ENCODE peak calls at places on chromosomes 5 and 9, in nine cellular contexts. T is HCT116, O is sigmoid colon, Z is spleen, E is GM12878, M is transverse colon, K is breast epithelium, P is suprapubic skin, N is GM12891. X is an unnamed sample.

GRCh38 chr5:10275460-10275859 is 25.4 kb downstream of the CCT5 start:
- DNase-seq in N (no peak), E (no peak), K (no peak), P (no peak), T (no peak), M (no peak), O (no peak), Z (no peak), X (no peak)

GRCh38 chr9:38689678-38690077 is 30.3 kb downstream of the FAM240B start:
- DNase-seq in P (no peak), N (no peak), T (no peak), O (no peak), K (no peak), E (no peak), Z (no peak), M (no peak), X (no peak)

GRCh38 chr5:131328536-131329186 is 64.8 kb downstream of the CDC42SE2 start:
- DNase-seq in P (no peak), K (no peak), O (no peak), T (peak), N (no peak), M (no peak), Z (no peak), E (no peak), X (no peak)

GRCh38 chr5:33401482-33402390 is 39.0 kb upstream of the TARS1 start:
- DNase-seq in T (peak), P (no peak), M (no peak), O (no peak), Z (no peak), E (no peak), N (no peak), K (no peak), X (no peak)

GRCh38 chr9:16505159-16505558 is 365.3 kb downstream of the BNC2 start:
- DNase-seq in E (no peak), M (no peak), O (no peak), P (no peak), N (no peak), Z (no peak), K (no peak), T (no peak), X (no peak)

GRCh38 chr9:135329571-135330306 is 149.8 kb upstream of the PPP1R26 start:
- DNase-seq in P (no peak), Z (no peak), M (no peak), N (no peak), T (no peak), E (no peak), O (no peak), K (peak), X (no peak)

GRCh38 chr5:163407034-163407652 is 30.3 kb upstream of the CCNG1 start:
- DNase-seq in M (no peak), T (no peak), N (no peak), Z (no peak), P (no peak), O (no peak), E (peak), K (no peak), X (no peak)

GRCh38 chr5:104084896-104085295 is 522.3 kb upstream of the NUDT12 start:
- DNase-seq in K (no peak), Z (no peak), E (no peak), N (no peak), T (no peak), M (no peak), P (no peak), O (no peak), X (no peak)

GRCh38 chr5:128412145-128412930 is 125.7 kb downstream of the FBN2 start:
- DNase-seq in K (no peak), E (no peak), Z (no peak), N (no peak), M (no peak), T (no peak), P (no peak), O (no peak), X (no peak)

GRCh38 chr5:378976-379742 is 57.6 kb downstream of the AHRR start:
- DNase-seq in E (peak), O (peak), M (no peak), T (no peak), N (no peak), Z (peak), P (peak), K (no peak), X (peak)

GRCh38 chr5:180783340-180784052 is 19.1 kb downstream of the MGAT1 start:
- DNase-seq in M (no peak), E (no peak), K (no peak), T (no peak), N (no peak), Z (no peak), P (no peak), O (no peak), X (no peak)

GRCh38 chr5:35199886-35200285 is 30.4 kb downstream of the PRLR start:
- DNase-seq in O (no peak), T (no peak), E (no peak), N (no peak), K (no peak), P (no peak), Z (no peak), M (no peak), X (no peak)

GRCh38 chr5:89268460-89268859 is 385.5 kb upstream of the MEF2C start:
- DNase-seq in P (no peak), Z (no peak), M (peak), T (no peak), K (no peak), O (no peak), N (no peak), E (peak), X (no peak)

GRCh38 chr5:140946578-140946977 is 19.7 kb upstream of the PCDHAC2 start:
- DNase-seq in Z (no peak), N (no peak), K (no peak), P (no peak), M (no peak), O (no peak), T (no peak), E (no peak), X (no peak)

GRCh38 chr9:12798066-12798770 is 23.4 kb downstream of the LURAP1L start:
- DNase-seq in K (no peak), T (no peak), M (no peak), O (no peak), E (no peak), P (no peak), N (no peak), Z (no peak), X (no peak)

GRCh38 chr5:39074009-39074886 is at the start of gene RICTOR:
- DNase-seq in N (peak), P (peak), Z (peak), K (peak), O (peak), T (no peak), E (peak), M (peak), X (no peak)

GRCh38 chr5:172528440-172528839 is 74.1 kb upstream of the SH3PXD2B start:
- DNase-seq in O (no peak), M (no peak), E (no peak), K (no peak), Z (no peak), N (no peak), T (no peak), P (no peak), X (no peak)

GRCh38 chr9:68832853-68833518 is 127.9 kb downstream of the PIP5K1B start:
- DNase-seq in N (no peak), E (no peak), M (no peak), K (peak), O (no peak), T (no peak), P (no peak), Z (no peak), X (no peak)

GRCh38 chr9:72978724-72979123 is 25.9 kb upstream of the ALDH1A1 start:
- DNase-seq in O (no peak), P (no peak), N (no peak), M (no peak), T (no peak), K (no peak), Z (no peak), E (no peak), X (no peak)

GRCh38 chr9:304106-304505 is 89.4 kb downstream of the DOCK8 start:
- DNase-seq in Z (no peak), N (no peak), P (no peak), T (no peak), E (no peak), K (peak), O (no peak), M (no peak), X (no peak)

GRCh38 chr5:137141779-137142178 is 357.3 kb downstream of the SPOCK1 start:
- DNase-seq in T (no peak), P (no peak), O (no peak), M (no peak), E (no peak), N (no peak), K (no peak), Z (no peak), X (peak)

GRCh38 chr5:139651502-139651862 is 3.3 kb downstream of the CXXC5 start:
- DNase-seq in M (no peak), O (peak), E (no peak), T (no peak), Z (peak), N (no peak), K (no peak), P (peak), X (no peak)

GRCh38 chr5:139650689-139651501 is 2.7 kb downstream of the CXXC5 start:
- DNase-seq in N (no peak), E (no peak), P (peak), T (no peak), O (peak), Z (peak), K (no peak), M (peak), X (no peak)

GRCh38 chr5:139652788-139653241 is 4.7 kb downstream of the CXXC5 start:
- DNase-seq in M (no peak), N (no peak), P (no peak), E (no peak), Z (no peak), K (no peak), T (no peak), O (no peak), X (no peak)

GRCh38 chr5:139653616-139654015 is 5.5 kb downstream of the CXXC5 start:
- DNase-seq in E (no peak), P (no peak), N (no peak), T (no peak), O (no peak), M (no peak), Z (no peak), K (no peak), X (no peak)

DNA sequence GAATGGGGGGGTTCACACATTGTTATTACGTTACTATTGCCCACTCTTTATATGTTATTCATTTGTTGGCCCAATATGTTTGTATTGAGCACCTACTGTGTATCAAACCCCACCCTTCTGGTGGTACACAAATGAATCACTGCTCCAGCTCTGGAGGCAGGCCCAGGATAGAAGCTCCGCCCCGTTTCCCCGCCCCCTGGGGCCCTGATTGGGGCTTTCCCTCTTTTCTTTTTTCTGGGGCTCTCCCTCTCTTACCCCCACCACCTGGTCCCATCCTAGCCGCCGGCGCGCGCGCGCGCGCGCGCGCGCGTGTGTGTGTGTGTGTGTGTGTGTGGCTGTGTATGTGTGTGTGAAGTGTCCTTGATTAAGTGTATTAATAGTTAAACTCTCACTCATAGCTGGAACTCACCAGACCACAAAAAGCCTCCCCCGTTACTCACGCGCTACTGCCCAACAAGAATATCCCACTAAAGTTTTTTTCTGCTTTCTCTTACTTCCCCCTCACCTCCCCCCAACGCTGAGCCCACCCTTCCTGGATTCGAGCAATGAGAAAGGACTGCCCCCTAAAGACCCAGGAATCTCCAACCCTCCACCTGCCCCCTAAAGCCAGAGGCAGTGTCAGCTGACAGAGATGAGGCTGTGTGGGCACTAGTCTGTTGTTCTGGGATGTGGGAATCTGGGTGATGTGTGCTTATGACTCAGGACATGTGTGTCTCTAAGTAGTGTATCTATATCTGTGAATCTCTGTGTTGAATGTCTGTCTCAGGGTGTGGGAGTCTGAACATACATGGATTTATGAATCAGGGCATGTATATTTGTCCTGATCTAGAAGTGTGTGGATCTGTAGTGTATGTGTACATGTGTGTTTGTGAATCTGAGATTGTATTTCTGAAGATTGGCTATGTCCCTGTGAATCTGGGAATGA is 4.0 kb downstream of the CXXC5 start:
- DNase-seq in O (peak), P (no peak), K (no peak), E (peak), T (no peak), M (peak), Z (peak), N (peak), X (no peak)
- TF ChIP-seq POLR2AphosphoS5 in O (peak), P (no peak), K (no peak), E (no peak), T (no peak), M (no peak), Z (no peak), N (no peak), X (peak)

GRCh38 chr5:17217421-17218352 is at the start of gene BASP1:
- DNase-seq in E (no peak), K (no peak), Z (peak), M (peak), O (peak), N (peak), T (no peak), P (peak), X (no peak)
- TF ChIP-seq POLR2A in E (peak), K (no peak), Z (no peak), M (peak), O (no peak), N (peak), T (no peak), P (peak), X (peak)

DNA sequence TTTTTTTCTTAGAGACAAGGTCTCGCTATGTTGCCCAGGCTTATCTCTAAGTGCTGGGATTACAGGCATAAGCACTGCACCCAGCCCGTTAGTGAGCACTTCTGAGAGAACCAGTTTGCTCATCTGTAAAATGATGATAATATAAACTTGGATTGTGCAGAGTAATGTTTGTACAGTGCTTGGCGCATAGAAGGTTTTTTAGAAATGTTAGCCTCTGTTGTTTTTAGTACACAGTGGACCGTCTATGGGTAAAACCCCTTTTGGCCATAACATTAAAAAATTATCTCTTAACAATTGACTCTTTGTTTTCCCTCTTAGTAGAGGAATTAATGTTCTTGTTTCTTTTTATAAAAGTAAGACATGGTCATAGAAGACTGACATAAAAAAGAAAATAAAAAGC is 202.1 kb downstream of the PCSK5 start:
- DNase-seq in M (no peak), T (no peak), E (no peak), N (no peak), Z (no peak), O (no peak), K (no peak), P (no peak), X (no peak)
- TF ChIP-seq POLR2AphosphoS5 in M (no peak), T (no peak), E (no peak), N (no peak), Z (no peak), O (no peak), K (no peak), P (no peak), X (no peak)

GRCh38 chr5:177590406-177590805 is 1.6 kb upstream of the TMED9 start:
- DNase-seq in N (no peak), M (no peak), Z (no peak), P (no peak), T (no peak), O (no peak), E (no peak), K (no peak), X (no peak)

GRCh38 chr5:177593511-177593910 is 1.5 kb downstream of the TMED9 start:
- DNase-seq in O (peak), T (no peak), Z (peak), P (no peak), N (no peak), K (no peak), E (no peak), M (no peak), X (no peak)

GRCh38 chr5:177591690-177592009 is 353 bp upstream of the TMED9 start:
- DNase-seq in P (no peak), M (no peak), O (no peak), Z (no peak), T (no peak), K (no peak), E (no peak), N (no peak), X (no peak)

GRCh38 chr5:177592905-177593304 is 902 bp downstream of the TMED9 start:
- DNase-seq in N (no peak), P (no peak), K (no peak), O (peak), Z (peak), M (no peak), E (no peak), T (no peak), X (no peak)

DNA sequence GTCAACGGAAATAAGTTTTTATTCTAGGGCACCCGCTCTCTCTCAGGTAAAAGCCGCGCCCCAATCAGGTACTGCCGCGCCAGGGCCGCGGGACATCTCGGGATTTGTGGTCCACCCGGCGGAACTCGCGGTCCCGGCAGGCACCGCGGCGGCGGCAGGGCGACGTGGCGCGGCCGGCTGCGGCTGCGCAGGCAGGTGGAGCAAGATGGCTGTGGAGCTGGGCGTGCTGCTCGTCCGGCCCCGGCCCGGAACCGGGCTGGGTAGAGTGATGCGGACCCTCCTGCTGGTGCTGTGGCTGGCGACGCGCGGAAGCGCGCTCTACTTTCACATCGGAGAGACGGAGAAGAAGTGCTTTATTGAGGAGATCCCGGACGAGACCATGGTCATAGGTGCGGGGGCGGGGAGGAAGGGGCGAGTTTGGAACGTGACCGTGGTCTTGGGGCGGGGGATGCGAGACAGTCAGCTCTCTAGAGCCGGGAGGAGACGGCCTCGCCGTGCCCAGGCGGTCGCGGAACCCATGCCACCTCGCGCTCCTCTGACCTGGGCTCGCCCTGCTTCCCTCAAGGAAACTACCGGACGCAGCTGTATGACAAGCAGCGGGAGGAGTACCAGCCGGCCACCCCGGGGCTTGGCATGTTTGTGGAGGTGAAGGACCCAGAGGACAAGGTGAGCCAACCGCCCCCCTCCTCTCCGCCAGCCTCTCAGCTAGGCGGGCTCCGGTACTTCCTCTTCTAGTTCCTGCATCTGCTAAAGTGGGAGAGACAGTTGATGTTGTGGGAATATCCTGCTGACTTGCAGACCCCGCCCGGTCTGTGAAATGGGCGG is at the start of gene TMED9:
- DNase-seq in M (peak), T (peak), P (peak), N (peak), O (peak), Z (peak), E (no peak), K (peak), X (no peak)
- TF ChIP-seq POLR2A in M (peak), T (peak), P (peak), N (peak), O (peak), Z (peak), E (peak), K (peak), X (peak)

DNA sequence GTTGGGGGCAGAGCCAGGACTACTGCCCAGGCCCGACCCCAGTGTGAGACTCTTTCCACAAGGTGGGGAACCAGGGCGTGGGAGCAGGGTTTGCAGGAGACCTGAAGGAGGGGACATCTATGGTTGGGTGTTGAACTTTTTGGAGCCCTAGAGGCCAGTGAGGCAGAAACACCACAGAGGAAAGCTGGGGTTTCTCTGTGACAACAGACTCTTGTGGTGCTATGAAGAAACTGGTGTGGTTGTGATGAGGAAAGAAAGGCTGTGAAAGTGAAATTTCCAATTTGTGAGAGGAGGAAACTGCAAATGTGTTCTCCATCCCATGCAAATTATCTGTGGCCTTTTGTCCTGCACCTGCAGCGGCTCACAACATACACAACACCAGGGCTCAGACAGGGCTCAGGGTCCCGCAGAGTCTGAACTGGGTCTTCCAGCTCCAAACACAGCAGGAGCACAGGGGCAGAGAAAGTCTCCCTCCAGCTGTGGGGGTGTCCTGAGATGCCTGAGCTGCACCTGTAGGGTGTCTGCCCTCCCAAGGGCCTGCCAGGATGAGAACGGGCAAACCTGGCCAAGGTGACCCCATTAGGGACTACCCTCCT is 51.4 kb upstream of the GRHPR start:
- DNase-seq in K (no peak), E (peak), M (no peak), T (no peak), O (no peak), Z (peak), N (no peak), P (no peak), X (no peak)
- TF ChIP-seq POLR2AphosphoS5 in K (no peak), E (peak), M (no peak), T (no peak), O (no peak), Z (peak), N (peak), P (no peak), X (no peak)

GRCh38 chr5:14185336-14186131 is 42.4 kb downstream of the TRIO start:
- DNase-seq in N (no peak), E (no peak), K (no peak), T (no peak), O (no peak), P (no peak), Z (no peak), M (no peak), X (no peak)

GRCh38 chr5:14187157-14187556 is 44.0 kb downstream of the TRIO start:
- DNase-seq in N (no peak), Z (no peak), E (no peak), T (no peak), M (no peak), K (no peak), O (no peak), P (no peak), X (no peak)

GRCh38 chr5:14184725-14185124 is 41.6 kb downstream of the TRIO start:
- DNase-seq in T (no peak), K (no peak), O (no peak), M (no peak), P (no peak), N (no peak), Z (no peak), E (no peak), X (no peak)

GRCh38 chr5:14187660-14188059 is 44.5 kb downstream of the TRIO start:
- DNase-seq in P (no peak), M (no peak), N (no peak), K (no peak), E (no peak), T (no peak), Z (no peak), O (no peak), X (no peak)

GRCh38 chr5:14186132-14186830 is 43.1 kb downstream of the TRIO start:
- DNase-seq in Z (no peak), M (no peak), N (no peak), T (no peak), O (no peak), K (no peak), E (no peak), P (no peak), X (no peak)
- TF ChIP-seq POLR2A in Z (no peak), M (no peak), N (no peak), T (no peak), O (no peak), K (no peak), E (no peak), P (no peak), X (no peak)

X was measured in vagina.